ENCODE peak calls at places on chromosomes 16 and 17, in ten cellular contexts. B is AG04450; A is osteoblast; P is colonic mucosa; T is Peyer's patch; I is CD8-positive, alpha-beta T cell; W is WERI-Rb-1; Z is astrocyte of the spinal cord; U is fibroblast of mammary gland; R is ovary. O is an unnamed sample.

GRCh38 chr17:67602974-67603373 is 114.8 kb upstream of the NOL11 start:
- DNase-seq in Z (peak; percentile 46), U (peak; percentile 65), T (no peak), P (peak; percentile 22), R (no peak), A (peak; percentile 81), I (peak; percentile 51), W (peak; percentile 72), B (no peak), O (peak; percentile 57)

GRCh38 chr17:77444653-77445029 is 303.9 kb downstream of the SEC14L1 start:
- DNase-seq in U (peak; percentile 85), I (no peak), W (peak; percentile 93), A (peak; percentile 94), Z (no peak), B (no peak), R (peak; percentile 66), P (peak; percentile 41), T (no peak), O (peak; percentile 71)

GRCh38 chr17:75010683-75011406 is 1.6 kb upstream of the MRPL58 start:
- DNase-seq in I (no peak), P (peak; percentile 60), T (no peak), R (peak; percentile 35), W (peak; percentile 94), U (peak; percentile 69), Z (peak; percentile 35), B (no peak), A (no peak), O (peak; percentile 36)

GRCh38 chr17:29663155-29663554 is 40.4 kb upstream of the CORO6 start:
- DNase-seq in A (no peak), U (no peak), Z (no peak), P (no peak), I (no peak), T (no peak), B (no peak), R (no peak), W (no peak), O (peak; percentile 78)

GRCh38 chr17:3647769-3648540 is 11.4 kb downstream of the CTNS start:
- DNase-seq in W (peak; percentile 74), R (no peak), A (peak; percentile 89), Z (peak; percentile 48), U (peak; percentile 68), P (peak; percentile 51), T (peak; percentile 28), B (no peak), I (peak; percentile 21), O (peak; percentile 44)

GRCh38 chr16:64964126-64964540 is 157.7 kb downstream of the CDH11 start:
- DNase-seq in U (peak; percentile 67), T (no peak), P (no peak), B (peak; percentile 21), W (no peak), A (no peak), R (no peak), I (no peak), Z (peak; percentile 73), O (peak; percentile 50)

GRCh38 chr16:58661199-58661830 is 23.3 kb downstream of the SLC38A7 start:
- DNase-seq in Z (peak; percentile 86), R (no peak), W (peak; percentile 60), A (peak; percentile 96), B (peak; percentile 66), P (peak; percentile 49), U (peak; percentile 91), I (no peak), T (no peak), O (peak; percentile 89)

GRCh38 chr17:8292639-8293395 is 2.4 kb downstream of the SLC25A35 start:
- DNase-seq in B (no peak), P (no peak), U (no peak), I (no peak), W (no peak), R (no peak), A (peak; percentile 87), T (no peak), Z (no peak), O (no peak)

GRCh38 chr17:71792966-71793365 is 327.9 kb upstream of the SOX9 start:
- DNase-seq in U (peak; percentile 85), P (no peak), A (peak; percentile 77), B (peak; percentile 39), I (no peak), Z (peak; percentile 94), W (no peak), T (no peak), R (no peak), O (peak; percentile 9)

GRCh38 chr17:81163703-81164413 is 1.4 kb upstream of the PVALEF start:
- DNase-seq in R (no peak), P (no peak), Z (no peak), I (no peak), B (no peak), A (no peak), U (no peak), W (no peak), T (no peak), O (no peak)

GRCh38 chr17:82315703-82316358 is 1.6 kb downstream of the CD7 start:
- DNase-seq in U (no peak), W (no peak), A (peak; percentile 81), I (peak; percentile 69), Z (no peak), B (no peak), T (peak; percentile 63), P (no peak), R (no peak), O (no peak)

GRCh38 chr16:1146409-1146808 is 6.5 kb upstream of the CACNA1H start:
- DNase-seq in R (peak; percentile 59), T (no peak), P (no peak), W (no peak), B (no peak), A (no peak), I (no peak), Z (no peak), U (no peak), O (no peak)

DNA sequence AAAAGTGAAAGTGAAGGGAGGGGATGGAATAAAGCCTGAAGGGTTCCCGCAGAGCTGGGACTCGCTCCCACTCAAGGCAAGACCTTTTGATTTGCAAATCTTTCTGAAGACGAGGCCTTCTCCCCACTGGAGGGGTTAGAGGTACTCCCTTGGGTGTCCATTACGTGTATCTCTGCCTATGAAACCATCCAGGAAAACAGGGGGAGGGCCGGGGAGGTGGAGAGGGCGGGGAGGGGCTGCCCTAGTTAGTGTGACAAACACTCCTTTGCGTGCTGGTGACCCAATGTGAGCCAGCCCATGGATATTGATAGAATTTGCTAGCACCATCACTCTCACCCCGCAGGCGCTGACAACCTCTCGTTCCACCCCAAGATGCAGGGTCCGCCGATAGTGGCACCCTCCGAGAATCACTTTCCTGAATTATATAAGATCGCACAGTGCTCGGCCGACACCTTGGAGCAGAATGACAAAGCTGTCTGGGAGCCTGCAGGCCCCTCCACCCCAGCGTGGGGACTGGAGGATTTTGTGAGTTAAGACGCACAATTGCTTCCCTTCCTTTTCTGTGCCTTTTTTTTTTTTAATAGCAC is 155.1 kb downstream of the C16orf78 start:
- DNase-seq in R (no peak), I (no peak), Z (no peak), T (no peak), P (no peak), W (no peak), A (peak; percentile 44), B (no peak), U (peak; percentile 2), O (no peak)
- TF ChIP-seq CTCF in R (no peak), I (no peak), Z (no peak), T (no peak), P (no peak), W (no peak), A (no peak), B (no peak), U (no peak), O (no peak)

DNA sequence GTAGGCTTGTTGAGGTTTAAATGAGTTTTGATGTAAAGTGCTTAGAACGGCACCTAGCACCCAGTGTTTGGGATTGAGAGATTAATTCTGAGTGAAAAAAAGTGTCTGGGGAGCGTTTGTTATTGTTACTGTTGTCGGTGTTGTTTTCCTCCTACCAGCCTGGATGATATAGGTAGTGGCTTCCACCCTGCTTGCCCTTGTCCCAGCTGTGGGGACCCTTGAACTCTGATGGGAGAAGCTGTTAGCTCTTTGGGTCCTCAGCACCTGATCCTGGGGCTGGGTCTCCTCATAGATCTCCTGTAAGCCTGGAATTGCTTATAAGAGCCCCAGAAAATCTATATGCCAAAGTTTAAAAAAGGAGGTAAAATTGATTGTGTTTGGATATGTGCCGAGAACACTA is 4.9 kb downstream of the FMNL1 start:
- DNase-seq in P (no peak), B (no peak), A (peak; percentile 43), U (no peak), T (no peak), W (no peak), R (no peak), I (no peak), Z (no peak), O (no peak)
- H3K4me3 ChIP-seq in P (no peak overlapping the region), B (no peak overlapping the region), A (no peak overlapping the region), U (no peak overlapping the region), T (peak overlapping the region; percentile 76), W (no peak overlapping the region), R (no peak overlapping the region), I (peak overlapping the region; percentile 84), Z (no peak overlapping the region), O (no peak overlapping the region)

DNA sequence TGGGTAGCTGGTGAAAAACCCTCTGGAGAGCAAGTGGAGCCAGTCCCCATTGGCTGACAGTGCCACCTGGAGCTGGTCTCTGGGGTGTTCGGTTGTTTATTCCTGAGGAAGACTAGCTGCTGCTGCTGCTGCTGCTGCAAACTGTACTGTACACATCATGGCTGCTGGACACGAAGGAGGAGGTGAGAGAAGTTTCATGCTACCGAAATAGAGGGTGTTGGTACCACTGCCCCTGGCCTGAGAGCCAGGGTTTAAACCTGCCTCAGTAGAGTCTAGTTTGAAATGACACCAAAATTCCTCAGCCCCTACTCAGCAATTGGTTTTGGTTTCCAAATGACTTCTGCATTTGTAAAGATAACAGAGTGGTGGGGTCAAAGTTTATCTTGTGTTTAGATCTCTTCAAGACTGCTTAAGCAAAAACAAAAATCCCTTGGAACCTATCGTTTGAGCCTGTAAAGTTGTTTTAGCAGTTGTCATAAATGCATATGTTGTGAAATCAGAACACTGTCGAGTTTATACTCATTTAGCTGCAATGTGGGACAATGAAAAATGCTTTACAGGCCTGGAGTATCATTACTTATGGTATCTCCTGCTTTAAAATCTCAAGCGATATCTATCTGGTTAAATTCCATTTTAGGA is 40.8 kb downstream of the CYB5B start:
- DNase-seq in W (no peak), Z (peak; percentile 38), P (peak; percentile 27), R (no peak), B (no peak), I (no peak), U (no peak), A (no peak), T (no peak), O (peak; percentile 57)
- TF ChIP-seq CTCF in W (peak; percentile 8), Z (no peak), P (no peak), R (no peak), B (peak; percentile 17), I (no peak), U (no peak), A (no peak), T (peak; percentile 23), O (no peak)

DNA sequence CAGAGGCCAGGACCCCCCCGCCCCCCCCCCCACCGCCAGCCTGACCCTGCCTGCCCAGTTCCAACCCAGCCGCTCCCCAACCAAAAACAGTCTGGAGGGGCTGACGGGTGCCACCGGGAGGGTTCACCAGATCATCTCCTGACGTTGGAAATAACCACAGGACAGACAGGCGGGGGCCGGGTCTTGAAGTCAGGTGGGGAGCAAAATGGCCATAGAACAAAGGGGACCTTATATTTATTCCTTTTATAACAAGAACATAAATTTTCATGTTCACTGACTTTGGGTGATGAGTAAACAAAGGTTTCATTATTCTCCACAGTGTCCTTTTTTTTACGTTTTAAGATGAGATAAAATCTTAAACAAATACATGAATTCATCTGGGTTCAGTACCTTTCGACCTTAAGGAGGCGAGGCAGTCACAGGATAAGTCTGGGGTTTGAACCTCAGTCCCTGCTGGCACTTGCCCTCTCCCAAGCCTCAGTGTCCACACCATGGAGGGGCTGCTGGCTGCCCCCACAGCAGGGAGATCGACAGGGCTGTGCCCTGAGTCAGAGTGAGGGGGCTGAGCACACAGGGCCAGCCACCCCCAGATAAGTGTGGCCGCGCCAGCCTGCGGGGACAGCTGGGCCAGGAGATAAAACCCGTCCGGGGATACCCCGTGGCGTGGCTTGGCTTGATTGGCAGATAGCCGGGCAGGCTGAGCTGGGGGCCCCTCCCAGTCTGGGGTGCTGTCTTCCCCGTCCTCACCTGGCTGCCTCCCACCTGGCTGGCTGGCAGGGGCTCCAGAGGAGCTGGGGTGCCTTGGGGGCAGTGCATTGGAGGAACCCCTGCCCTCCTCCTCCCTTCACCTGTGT is 15.0 kb downstream of the SLC7A5 start:
- DNase-seq in W (peak; percentile 76), R (peak; percentile 44), T (no peak), B (no peak), Z (peak; percentile 78), I (peak; percentile 47), P (no peak), U (no peak), A (peak; percentile 88), O (no peak)
- H3K4me3 ChIP-seq in W (no peak overlapping the region), R (peak overlapping the region; percentile 13), T (peak overlapping the region; percentile 51), B (peak overlapping the region; percentile 51), Z (no peak overlapping the region), I (no peak overlapping the region), P (peak overlapping the region; percentile 21), U (peak overlapping the region; percentile 43), A (peak overlapping the region; percentile 66), O (no peak overlapping the region)